ENCODE peak calls at places on chromosomes 12 and 14, in five cellular contexts. U is heart right ventricle; N is T-helper 22 cell; T is mesothelial cell of epicardium; F is naive thymus-derived CD8-positive, alpha-beta T cell. O is an unnamed sample.

GRCh38 chr12:10967409-10967808 is 19.3 kb downstream of the TAS2R50 start:
- DNase-seq in U (no peak), N (no peak), T (no peak), F (no peak), O (no peak)

GRCh38 chr12:41972196-41972994 is 172.3 kb downstream of the GXYLT1 start:
- DNase-seq in U (no peak), N (no peak), T (no peak), F (no peak), O (no peak)

GRCh38 chr14:97039717-97040363 is 242.7 kb downstream of the VRK1 start:
- DNase-seq in U (no peak), N (no peak), T (no peak), F (no peak), O (no peak)

GRCh38 chr12:61808856-61809255 is 451.3 kb upstream of the USP15 start:
- DNase-seq in U (no peak), N (no peak), T (no peak), F (no peak), O (no peak)

GRCh38 chr12:45918818-45919217 is 71.6 kb downstream of the SCAF11 start:
- DNase-seq in U (no peak), N (no peak), T (no peak), F (no peak), O (no peak)

GRCh38 chr14:54718046-54718445 is 151.1 kb downstream of the SAMD4A start:
- DNase-seq in U (no peak), N (no peak), T (no peak), F (no peak), O (no peak)

GRCh38 chr12:3253682-3254275 is 176.6 kb downstream of the TSPAN9 start:
- DNase-seq in U (no peak), N (no peak), T (no peak), F (no peak), O (no peak)

GRCh38 chr14:52227559-52228222 is 39.8 kb upstream of the PTGDR start:
- DNase-seq in U (no peak), N (no peak), T (no peak), F (no peak), O (no peak)

GRCh38 chr12:100720016-100720654 is 74.4 kb upstream of the ANO4 start:
- DNase-seq in U (no peak), N (no peak), T (no peak), F (no peak), O (no peak)

GRCh38 chr14:30621354-30621953 is 665 bp upstream of the SCFD1 start:
- DNase-seq in U (peak), N (no peak), T (no peak), F (no peak), O (peak)

GRCh38 chr14:74464785-74465184 is 28.3 kb downstream of the NPC2 start:
- DNase-seq in U (no peak), N (no peak), T (no peak), F (no peak), O (no peak)

GRCh38 chr12:43501705-43502104 is 50.3 kb downstream of the ADAMTS20 start:
- DNase-seq in U (no peak), N (no peak), T (no peak), F (no peak), O (no peak)

GRCh38 chr14:89137514-89138163 is 279.4 kb downstream of the FOXN3 start:
- DNase-seq in U (no peak), N (no peak), T (no peak), F (no peak), O (no peak)

GRCh38 chr12:109617496-109617895 is 43.9 kb downstream of the MVK start:
- DNase-seq in U (no peak), N (no peak), T (no peak), F (peak), O (no peak)

GRCh38 chr12:101207086-101207780 is 2.8 kb downstream of the SLC5A8 start:
- DNase-seq in U (no peak), N (no peak), T (no peak), F (no peak), O (no peak)

GRCh38 chr14:28407931-28408330 is 358.7 kb upstream of the FOXG1 start:
- DNase-seq in U (no peak), N (no peak), T (no peak), F (no peak), O (no peak)

O was measured in effector memory CD8-positive, alpha-beta T cell.